ENCODE peak calls at places on chromosomes 3 and 15, in four cellular contexts. I is K562, S is IMR-90, E is GM12878. T is an unnamed sample. For H3K27me3, the result is how much of the 10 kb centered on the place peaks cover.

GRCh38 chr3:113531826-113532697 is at the start of gene SIDT1:
- DNase-seq in I (no peak), S (no peak), E (peak), T (peak)

GRCh38 chr3:13219077-13219901 is 146.1 kb upstream of the IQSEC1 start:
- DNase-seq in I (no peak), S (no peak), E (no peak), T (no peak)

GRCh38 chr15:36756707-36757106 is 177.3 kb downstream of the CDIN1 start:
- DNase-seq in I (no peak), S (no peak), E (no peak), T (no peak)

GRCh38 chr3:186524616-186525015 is 19.6 kb downstream of the CRYGS start:
- DNase-seq in I (no peak), S (no peak), E (no peak), T (no peak)

GRCh38 chr15:78129098-78130011 is 1.9 kb downstream of the CIB2 start:
- DNase-seq in I (no peak), S (no peak), E (no peak), T (no peak)

GRCh38 chr15:66581972-66582537 is 16.3 kb upstream of the LCTL start:
- DNase-seq in I (no peak), S (peak), E (no peak), T (peak)

GRCh38 chr15:33941279-33942063 is 26.8 kb upstream of the CHRM5 start:
- DNase-seq in I (no peak), S (no peak), E (no peak), T (no peak)

GRCh38 chr3:124814620-124815421 is 72.3 kb downstream of the ITGB5 start:
- DNase-seq in I (no peak), S (peak), E (no peak), T (no peak)

DNA sequence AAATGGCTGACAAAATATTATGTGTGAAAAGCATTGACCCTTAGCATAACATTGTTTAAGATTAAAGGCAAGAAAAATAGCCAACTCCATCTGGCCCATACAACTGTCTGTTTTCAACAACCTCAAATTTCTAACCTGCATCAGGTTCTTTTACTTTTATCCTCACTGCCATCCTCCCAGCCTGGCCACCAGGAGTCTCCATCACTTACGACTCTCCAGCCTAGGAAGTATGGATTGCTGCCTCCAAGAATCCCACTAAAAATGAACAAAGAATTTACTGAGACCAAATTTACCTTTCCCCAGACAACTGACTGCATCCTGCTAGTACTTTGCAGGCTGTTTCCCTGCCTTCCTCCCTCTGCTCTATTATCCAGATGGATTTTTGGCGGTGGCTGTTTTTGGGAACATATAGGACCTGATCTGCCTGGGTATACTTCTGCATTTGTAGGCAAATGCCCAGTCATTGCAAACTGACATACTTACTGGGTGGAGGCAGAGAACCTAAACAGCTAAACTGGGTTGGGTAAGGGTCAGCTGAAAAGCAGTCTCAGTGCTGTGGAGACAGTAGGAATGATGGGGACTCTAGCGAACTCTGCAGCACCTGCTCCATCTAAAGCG is 144.2 kb downstream of the GHSR start:
- DNase-seq in I (no peak), S (no peak), E (no peak), T (no peak)
- H3K27me3 ChIP-seq in I (under half), S (under half), E (under half), T (under half)

DNA sequence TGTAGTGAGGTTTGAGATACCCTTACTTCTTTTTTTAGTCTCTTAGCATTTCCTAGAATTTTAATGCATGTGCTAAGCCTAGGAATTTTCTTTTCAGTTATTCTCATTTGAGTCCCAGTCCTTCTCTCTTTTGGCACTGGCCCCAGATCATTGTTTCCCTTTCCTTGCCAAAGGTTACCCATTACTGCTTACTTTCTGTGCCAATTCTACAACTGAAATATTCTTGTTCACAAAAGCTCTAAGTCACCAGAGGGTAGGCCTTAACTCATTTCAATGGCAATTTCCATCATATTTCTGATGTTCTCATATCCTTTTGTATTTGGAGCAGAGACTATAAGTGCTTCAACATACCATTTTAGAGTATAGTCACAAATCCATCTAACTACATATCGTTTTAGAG is 199.6 kb upstream of the CBLB start:
- DNase-seq in I (no peak), S (no peak), E (no peak), T (peak)
- TF ChIP-seq FOS in I (no peak), S (no peak), E (no peak), T (no peak)

GRCh38 chr3:172087827-172088580 is 48.6 kb downstream of the FNDC3B start:
- DNase-seq in I (no peak), S (no peak), E (peak), T (no peak)
- H3K27me3 ChIP-seq in I (under half), S (under half), E (under half), T (under half)

GRCh38 chr3:188306435-188306980 is 152.6 kb downstream of the LPP start:
- DNase-seq in I (no peak), S (no peak), E (no peak), T (no peak)
- TF ChIP-seq FOS in I (no peak), S (no peak), E (no peak), T (no peak)

GRCh38 chr15:73366766-73367623 is 1.8 kb downstream of the HCN4 start:
- DNase-seq in I (no peak), S (no peak), E (no peak), T (no peak)
- H3K27me3 ChIP-seq in I (under half), S (half or more), E (under half), T (under half)

GRCh38 chr15:40233727-40234577 is 4.9 kb upstream of the PAK6 start:
- DNase-seq in I (no peak), S (no peak), E (no peak), T (no peak)
- TF ChIP-seq FOS in I (no peak), S (no peak), E (no peak), T (no peak)

GRCh38 chr15:51802593-51802992 is 26.9 kb upstream of the TMOD3 start:
- DNase-seq in I (no peak), S (no peak), E (no peak), T (no peak)

GRCh38 chr15:51799174-51799907 is 30.1 kb upstream of the TMOD3 start:
- DNase-seq in I (no peak), S (no peak), E (no peak), T (no peak)

GRCh38 chr15:51803961-51804360 is 25.5 kb upstream of the TMOD3 start:
- DNase-seq in I (no peak), S (peak), E (no peak), T (no peak)

GRCh38 chr15:51799908-51800252 is 29.6 kb upstream of the TMOD3 start:
- DNase-seq in I (no peak), S (no peak), E (no peak), T (no peak)

GRCh38 chr15:51801391-51801835 is 28.0 kb upstream of the TMOD3 start:
- DNase-seq in I (peak), S (peak), E (no peak), T (peak)
- H3K27me3 ChIP-seq in I (under half), S (under half), E (under half), T (under half)

DNA sequence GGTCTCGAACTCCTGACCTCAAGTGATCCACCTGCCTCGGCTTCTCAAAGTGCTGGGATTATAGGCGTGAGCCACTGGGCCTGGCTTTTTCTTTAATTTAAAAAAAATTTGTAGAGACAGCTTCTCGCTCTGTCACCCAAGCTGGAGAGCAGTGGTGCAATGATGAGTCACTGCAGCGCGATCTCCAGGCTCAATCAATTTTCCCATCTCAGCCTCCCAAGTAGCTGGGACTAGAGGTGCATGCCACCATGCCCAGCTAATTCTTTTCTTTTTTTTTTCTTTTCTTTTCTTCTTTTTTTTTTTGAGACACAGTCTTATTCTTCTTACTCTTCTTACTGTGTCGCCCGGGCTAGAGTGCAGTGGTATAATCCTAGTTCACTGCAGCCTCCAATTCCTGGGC is 19.8 kb downstream of the TUBGCP4 start:
- DNase-seq in I (no peak), S (peak), E (no peak), T (no peak)
- TF ChIP-seq FOS in I (no peak), S (peak), E (no peak), T (no peak)

DNA sequence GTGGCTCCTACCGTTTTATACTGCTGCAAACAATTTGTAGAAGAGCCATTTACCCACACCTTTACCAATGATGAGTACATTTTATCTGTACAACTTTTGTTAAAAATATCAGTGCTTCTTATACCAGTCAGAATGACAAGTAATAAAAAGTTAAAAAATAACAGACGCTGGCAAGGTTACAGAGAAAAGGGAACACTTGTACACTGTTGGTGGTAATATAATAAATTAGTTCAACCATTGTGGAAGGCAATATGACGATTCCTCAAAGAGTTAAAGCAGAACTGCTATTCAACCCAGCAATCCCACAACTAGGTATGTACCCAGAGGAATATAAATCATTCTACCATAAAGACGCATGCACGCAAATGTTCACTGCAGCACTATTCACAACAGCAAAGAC is 51.9 kb downstream of the ARRDC4 start:
- DNase-seq in I (no peak), S (no peak), E (no peak), T (no peak)
- H3K27me3 ChIP-seq in I (under half), S (under half), E (under half), T (under half)